ENCODE peak calls at places on chromosomes 11 and 22, in eight cellular contexts. A is posterior vena cava, Q is body of pancreas, Y is AG08396, O is left colon, F is pancreas, G is hippocampal formation, N is HAP-1. B is an unnamed sample.

GRCh38 chr22:26669060-26669481 is 11.7 kb downstream of the MIAT start:
- DNase-seq in A (no peak), Q (peak), Y (peak), O (no peak), F (peak), G (no peak), N (peak), B (no peak)

GRCh38 chr11:120025606-120026335 is 112.1 kb downstream of the TRIM29 start:
- DNase-seq in A (peak), Q (no peak), Y (no peak), O (no peak), F (no peak), G (no peak), N (no peak), B (no peak)

GRCh38 chr11:111417011-111417765 is 38.1 kb upstream of the POU2AF1 start:
- DNase-seq in A (no peak), Q (no peak), Y (no peak), O (no peak), F (no peak), G (no peak), N (no peak), B (no peak)

GRCh38 chr22:19801340-19802000 is 40.9 kb downstream of the TBX1 start:
- DNase-seq in A (peak), Q (no peak), Y (no peak), O (no peak), F (no peak), G (no peak), N (no peak), B (no peak)

GRCh38 chr11:32200448-32200847 is 109.6 kb downstream of the RCN1 start:
- DNase-seq in A (no peak), Q (no peak), Y (no peak), O (no peak), F (no peak), G (no peak), N (no peak), B (no peak)

GRCh38 chr11:132242662-132243061 is 872.2 kb downstream of the NTM start:
- DNase-seq in A (no peak), Q (no peak), Y (no peak), O (no peak), F (no peak), G (no peak), N (no peak), B (no peak)

GRCh38 chr11:1561266-1561665 is 10.8 kb downstream of the DUSP8 start:
- DNase-seq in A (no peak), Q (no peak), Y (no peak), O (no peak), F (peak), G (no peak), N (no peak), B (no peak)

GRCh38 chr22:47091241-47091691 is 328.8 kb downstream of the TBC1D22A start:
- DNase-seq in A (no peak), Q (no peak), Y (no peak), O (no peak), F (no peak), G (no peak), N (no peak), B (no peak)

GRCh38 chr11:33736148-33736809 is at the start of gene CD59:
- DNase-seq in A (peak), Q (peak), Y (peak), O (peak), F (peak), G (peak), N (peak), B (peak)

GRCh38 chr11:76320929-76321328 is 60.0 kb downstream of the THAP12 start:
- DNase-seq in A (no peak), Q (no peak), Y (no peak), O (no peak), F (no peak), G (no peak), N (no peak), B (no peak)

GRCh38 chr11:126432525-126432924 is 77.0 kb downstream of the ST3GAL4 start:
- DNase-seq in A (no peak), Q (no peak), Y (no peak), O (no peak), F (no peak), G (no peak), N (no peak), B (no peak)

GRCh38 chr11:128195057-128195751 is 392.2 kb downstream of the ETS1 start:
- DNase-seq in A (no peak), Q (no peak), Y (no peak), O (no peak), F (no peak), G (no peak), N (no peak), B (no peak)

GRCh38 chr11:7348432-7349298 is 97.0 kb downstream of the SYT9 start:
- DNase-seq in A (no peak), Q (no peak), Y (no peak), O (no peak), F (no peak), G (no peak), N (peak), B (no peak)

GRCh38 chr11:7020183-7020917 is at the start of the genes NLRP14 and ZNF214:
- DNase-seq in A (peak), Q (peak), Y (peak), O (peak), F (peak), G (peak), N (peak), B (no peak)

GRCh38 chr11:86735462-86736302 is 63.3 kb upstream of the ME3 start:
- DNase-seq in A (no peak), Q (no peak), Y (peak), O (no peak), F (no peak), G (no peak), N (no peak), B (no peak)

GRCh38 chr11:108865411-108865810 is 200.5 kb downstream of the DDX10 start:
- DNase-seq in A (no peak), Q (no peak), Y (no peak), O (no peak), F (no peak), G (no peak), N (no peak), B (no peak)

GRCh38 chr22:30453731-30454510 is 17.9 kb downstream of the SEC14L3 start:
- DNase-seq in A (no peak), Q (peak), Y (no peak), O (no peak), F (no peak), G (no peak), N (no peak), B (no peak)

GRCh38 chr11:73383249-73384126 is 7.3 kb downstream of the RELT start:
- DNase-seq in A (no peak), Q (no peak), Y (no peak), O (no peak), F (no peak), G (peak), N (no peak), B (no peak)

B was measured in activated T-helper 9 cell treated with anti-CD3 and anti-CD28 coated beads, Interleukin-2, amount 50 U/mL, for 16 hours.